ENCODE peak calls at places on chromosomes 3 and 15, in six cellular contexts. V is GM13977, Y is fibroblast of the aortic adventitia, Z is activated T-cell treated with anti-CD3 and anti-CD28 coated beads for 48 hours, L is natural killer cell, U is ELR. B is an unnamed sample.
A peak's percentile ranks its signal among the peaks of the same experiment; 100 is the strongest.

GRCh38 chr15:100349696-100350433 is 8.1 kb upstream of the ADAMTS17 start:
- DNase-seq in V (peak; percentile 73), Y (peak; percentile 84), Z (peak; percentile 85), L (peak; percentile 86), U (peak; percentile 61), B (peak; percentile 92)

GRCh38 chr3:149376728-149377407 is 581 bp downstream of the TM4SF1 start:
- DNase-seq in V (no peak), Y (peak; percentile 78), Z (no peak), L (no peak), U (peak; percentile 36), B (no peak)

GRCh38 chr15:40911139-40911538 is 16.9 kb downstream of the VPS18 start:
- DNase-seq in V (no peak), Y (no peak), Z (no peak), L (no peak), U (no peak), B (peak; percentile 65)

GRCh38 chr15:97026781-97027180 is 696.3 kb downstream of the NR2F2 start:
- DNase-seq in V (no peak), Y (no peak), Z (no peak), L (no peak), U (peak; percentile 32), B (no peak)

GRCh38 chr3:109353057-109353456 is 15.7 kb upstream of the DPPA4 start:
- DNase-seq in V (no peak), Y (no peak), Z (no peak), L (no peak), U (no peak), B (no peak)

GRCh38 chr3:127114337-127115070 is 78.4 kb upstream of the PRR23E start:
- DNase-seq in V (no peak), Y (no peak), Z (no peak), L (no peak), U (no peak), B (no peak)

GRCh38 chr3:4655145-4656045 is 162.2 kb downstream of the ITPR1 start:
- DNase-seq in V (no peak), Y (no peak), Z (no peak), L (no peak), U (no peak), B (no peak)

GRCh38 chr3:66618066-66618465 is 117.2 kb upstream of the LRIG1 start:
- DNase-seq in V (no peak), Y (peak; percentile 25), Z (no peak), L (no peak), U (no peak), B (no peak)

GRCh38 chr15:45714501-45715488 is 80.0 kb downstream of the SQOR start:
- DNase-seq in V (no peak), Y (peak; percentile 67), Z (peak; percentile 32), L (no peak), U (peak; percentile 65), B (peak; percentile 72)

GRCh38 chr15:71261418-71261817 is 146.1 kb downstream of the THSD4 start:
- DNase-seq in V (no peak), Y (no peak), Z (no peak), L (no peak), U (no peak), B (no peak)

GRCh38 chr15:78878356-78878755 is 5.7 kb downstream of the MORF4L1 start:
- DNase-seq in V (no peak), Y (no peak), Z (no peak), L (no peak), U (peak; percentile 64), B (no peak)

GRCh38 chr3:40044487-40044886 is 235.1 kb downstream of the MYRIP start:
- DNase-seq in V (no peak), Y (peak; percentile 72), Z (no peak), L (no peak), U (peak; percentile 89), B (no peak)

GRCh38 chr3:181292984-181293383 is 303.4 kb upstream of the DNAJC19 start:
- DNase-seq in V (no peak), Y (peak; percentile 41), Z (no peak), L (no peak), U (peak; percentile 19), B (no peak)

GRCh38 chr3:12307136-12307535 is 18.3 kb downstream of the PPARG start:
- DNase-seq in V (no peak), Y (no peak), Z (no peak), L (no peak), U (peak; percentile 50), B (no peak)

GRCh38 chr3:61841111-61841845 is 279.9 kb downstream of the PTPRG start:
- DNase-seq in V (no peak), Y (peak; percentile 64), Z (no peak), L (no peak), U (no peak), B (no peak)

GRCh38 chr3:114179575-114179974 is 723 bp upstream of the DRD3 start:
- DNase-seq in V (no peak), Y (peak; percentile 63), Z (no peak), L (no peak), U (peak; percentile 53), B (no peak)

GRCh38 chr3:175356899-175357324 is 497.8 kb downstream of the NAALADL2 start:
- DNase-seq in V (no peak), Y (peak; percentile 42), Z (no peak), L (no peak), U (no peak), B (no peak)

GRCh38 chr3:159128628-159129027 is 326.8 kb downstream of the MFSD1 start:
- DNase-seq in V (no peak), Y (peak; percentile 60), Z (no peak), L (no peak), U (peak; percentile 88), B (no peak)

GRCh38 chr3:71052725-71053124 is 530.8 kb downstream of the FOXP1 start:
- DNase-seq in V (no peak), Y (no peak), Z (no peak), L (no peak), U (no peak), B (no peak)

GRCh38 chr3:181279239-181279565 is 289.7 kb upstream of the DNAJC19 start:
- DNase-seq in V (no peak), Y (no peak), Z (no peak), L (no peak), U (no peak), B (no peak)

GRCh38 chr3:155070932-155071387 is 9.2 kb upstream of the MME start:
- DNase-seq in V (no peak), Y (peak; percentile 97), Z (no peak), L (no peak), U (peak; percentile 98), B (no peak)

GRCh38 chr15:49174902-49175301 is 4.9 kb downstream of the GALK2 start:
- DNase-seq in V (no peak), Y (no peak), Z (no peak), L (no peak), U (no peak), B (no peak)

GRCh38 chr15:53534105-53534839 is 225.2 kb downstream of the WDR72 start:
- DNase-seq in V (no peak), Y (no peak), Z (no peak), L (no peak), U (no peak), B (no peak)

GRCh38 chr3:105719791-105720190 is 149.0 kb downstream of the CBLB start:
- DNase-seq in V (no peak), Y (no peak), Z (no peak), L (no peak), U (peak; percentile 7), B (no peak)

GRCh38 chr3:16382852-16383251 is 117.8 kb downstream of the OXNAD1 start:
- DNase-seq in V (no peak), Y (no peak), Z (no peak), L (no peak), U (no peak), B (no peak)

GRCh38 chr15:57496946-57497944 is 94.5 kb upstream of the MYZAP start:
- DNase-seq in V (no peak), Y (no peak), Z (no peak), L (no peak), U (no peak), B (no peak)

GRCh38 chr3:195810455-195810845 is 1.3 kb downstream of the MUC4 start:
- DNase-seq in V (no peak), Y (no peak), Z (no peak), L (no peak), U (no peak), B (no peak)

GRCh38 chr3:137764001-137764433 is at the start of gene SOX14:
- DNase-seq in V (peak; percentile 54), Y (no peak), Z (no peak), L (no peak), U (no peak), B (peak; percentile 63)

GRCh38 chr15:93173369-93173768 is 84.4 kb upstream of the RGMA start:
- DNase-seq in V (no peak), Y (peak; percentile 43), Z (no peak), L (no peak), U (no peak), B (no peak)

GRCh38 chr15:45648521-45649200 is 13.8 kb downstream of the SQOR start:
- DNase-seq in V (no peak), Y (peak; percentile 73), Z (no peak), L (no peak), U (peak; percentile 82), B (no peak)

GRCh38 chr15:67051088-67051659 is 14.2 kb upstream of the SMAD3 start:
- DNase-seq in V (no peak), Y (no peak), Z (no peak), L (no peak), U (no peak), B (no peak)

GRCh38 chr3:194497799-194498575 is 11.2 kb upstream of the ATP13A3 start:
- DNase-seq in V (no peak), Y (no peak), Z (no peak), L (no peak), U (no peak), B (no peak)

GRCh38 chr15:48330045-48330840 is 986 bp upstream of the DUT start:
- DNase-seq in V (no peak), Y (peak; percentile 21), Z (no peak), L (no peak), U (peak; percentile 38), B (no peak)

GRCh38 chr3:66408458-66408857 is 92.4 kb downstream of the LRIG1 start:
- DNase-seq in V (no peak), Y (no peak), Z (no peak), L (no peak), U (no peak), B (peak; percentile 42)

GRCh38 chr15:91956026-91956723 is 102.7 kb downstream of the SLCO3A1 start:
- DNase-seq in V (no peak), Y (peak; percentile 84), Z (no peak), L (no peak), U (peak; percentile 15), B (no peak)

GRCh38 chr15:52789008-52789600 is 1.0 kb downstream of the ONECUT1 start:
- DNase-seq in V (no peak), Y (no peak), Z (no peak), L (no peak), U (no peak), B (no peak)

GRCh38 chr3:148727242-148727641 is 29.5 kb downstream of the AGTR1 start:
- DNase-seq in V (peak; percentile 7), Y (no peak), Z (no peak), L (no peak), U (peak; percentile 52), B (peak; percentile 49)